ENCODE peak calls at places on chromosomes 5 and 9, in five cellular contexts. One of them, this sample, is unnamed.

GRCh38 chr5:172956936-172957335 is 2.3 kb upstream of the RPL26L1 start:
- DNase-seq in activated T-cell treated with anti-CD3 and anti-CD28 coated beads for 1 hour: no peak
- DNase-seq in T-helper 9 cell: no peak
- DNase-seq in fibroblast of the conjunctiva: no peak
- DNase-seq in GM10248: no peak
- DNase-seq in this sample: no peak

GRCh38 chr9:114216081-114216480 is 60.7 kb downstream of the COL27A1 start:
- DNase-seq in GM10248: no peak
- DNase-seq in T-helper 9 cell: no peak
- DNase-seq in fibroblast of the conjunctiva: peak
- DNase-seq in activated T-cell treated with anti-CD3 and anti-CD28 coated beads for 1 hour: no peak
- DNase-seq in this sample: no peak

GRCh38 chr9:126631254-126631653 is 17.5 kb downstream of the LMX1B start:
- DNase-seq in activated T-cell treated with anti-CD3 and anti-CD28 coated beads for 1 hour: no peak
- DNase-seq in GM10248: no peak
- DNase-seq in T-helper 9 cell: no peak
- DNase-seq in fibroblast of the conjunctiva: no peak
- DNase-seq in this sample: no peak

GRCh38 chr5:1394881-1395860 is 50.1 kb downstream of the SLC6A3 start:
- DNase-seq in fibroblast of the conjunctiva: no peak
- DNase-seq in activated T-cell treated with anti-CD3 and anti-CD28 coated beads for 1 hour: no peak
- DNase-seq in GM10248: no peak
- DNase-seq in T-helper 9 cell: no peak
- DNase-seq in this sample: no peak

GRCh38 chr9:121943463-121943862 is 149.6 kb downstream of the TTLL11 start:
- DNase-seq in fibroblast of the conjunctiva: no peak
- DNase-seq in activated T-cell treated with anti-CD3 and anti-CD28 coated beads for 1 hour: no peak
- DNase-seq in GM10248: no peak
- DNase-seq in T-helper 9 cell: no peak
- DNase-seq in this sample: no peak

GRCh38 chr9:21696411-21696865 is 106.0 kb upstream of the MTAP start:
- DNase-seq in T-helper 9 cell: no peak
- DNase-seq in GM10248: peak
- DNase-seq in fibroblast of the conjunctiva: no peak
- DNase-seq in activated T-cell treated with anti-CD3 and anti-CD28 coated beads for 1 hour: no peak
- DNase-seq in this sample: no peak

GRCh38 chr5:71697967-71698366 is 21.1 kb upstream of the CARTPT start:
- DNase-seq in GM10248: no peak
- DNase-seq in fibroblast of the conjunctiva: no peak
- DNase-seq in activated T-cell treated with anti-CD3 and anti-CD28 coated beads for 1 hour: no peak
- DNase-seq in T-helper 9 cell: no peak
- DNase-seq in this sample: no peak

GRCh38 chr9:99911600-99911999 is 5.1 kb downstream of the STX17 start:
- DNase-seq in GM10248: no peak
- DNase-seq in activated T-cell treated with anti-CD3 and anti-CD28 coated beads for 1 hour: no peak
- DNase-seq in fibroblast of the conjunctiva: no peak
- DNase-seq in T-helper 9 cell: no peak
- DNase-seq in this sample: no peak

GRCh38 chr5:66807743-66808142 is 211.6 kb downstream of the MAST4 start:
- DNase-seq in fibroblast of the conjunctiva: peak
- DNase-seq in GM10248: no peak
- DNase-seq in activated T-cell treated with anti-CD3 and anti-CD28 coated beads for 1 hour: no peak
- DNase-seq in T-helper 9 cell: no peak
- DNase-seq in this sample: no peak

GRCh38 chr5:102670224-102670836 is 84.8 kb upstream of the PAM start:
- DNase-seq in activated T-cell treated with anti-CD3 and anti-CD28 coated beads for 1 hour: no peak
- DNase-seq in GM10248: peak
- DNase-seq in T-helper 9 cell: no peak
- DNase-seq in fibroblast of the conjunctiva: no peak
- DNase-seq in this sample: no peak

GRCh38 chr5:78615697-78616096 is 32.9 kb downstream of the LHFPL2 start:
- DNase-seq in T-helper 9 cell: no peak
- DNase-seq in activated T-cell treated with anti-CD3 and anti-CD28 coated beads for 1 hour: no peak
- DNase-seq in GM10248: no peak
- DNase-seq in fibroblast of the conjunctiva: no peak
- DNase-seq in this sample: no peak

GRCh38 chr5:76867827-76868693 is 18.2 kb downstream of the S100Z start:
- DNase-seq in activated T-cell treated with anti-CD3 and anti-CD28 coated beads for 1 hour: peak
- DNase-seq in GM10248: peak
- DNase-seq in fibroblast of the conjunctiva: peak
- DNase-seq in T-helper 9 cell: peak
- DNase-seq in this sample: peak

GRCh38 chr5:160173-160510 is 31.2 kb upstream of the LRRC14B start:
- DNase-seq in GM10248: no peak
- DNase-seq in fibroblast of the conjunctiva: no peak
- DNase-seq in T-helper 9 cell: no peak
- DNase-seq in activated T-cell treated with anti-CD3 and anti-CD28 coated beads for 1 hour: no peak
- DNase-seq in this sample: no peak

GRCh38 chr5:27311544-27311943 is 273.2 kb upstream of the CDH9 start:
- DNase-seq in activated T-cell treated with anti-CD3 and anti-CD28 coated beads for 1 hour: no peak
- DNase-seq in GM10248: no peak
- DNase-seq in T-helper 9 cell: no peak
- DNase-seq in fibroblast of the conjunctiva: no peak
- DNase-seq in this sample: no peak

This sample was measured in T-helper 22 cell.